ENCODE peak calls at places on chromosomes 1 and 21, in ten cellular contexts. P is tibial nerve, A is GM12878, D is sigmoid colon, C is right lobe of liver, H is adrenal gland, Z is suprapubic skin, E is neuronal stem cell, F is stomach, B is left ventricle myocardium inferior. Q is an unnamed sample. For H3K4me1, the result is how much of the 10 kb centered on the place peaks cover.

GRCh38 chr1:178393370-178393769 is 103.4 kb downstream of the CLEC20A start:
- DNase-seq in P (no peak), A (no peak), D (no peak), C (no peak), H (no peak), Z (no peak), E (no peak), F (no peak), B (no peak), Q (no peak)

GRCh38 chr1:182433580-182433979 is 16.4 kb upstream of the RGSL1 start:
- DNase-seq in P (no peak), A (no peak), D (no peak), C (no peak), H (no peak), Z (no peak), E (no peak), F (no peak), B (no peak), Q (no peak)

GRCh38 chr1:39726600-39726999 is 12.1 kb upstream of the PPIE start:
- DNase-seq in P (no peak), A (no peak), D (no peak), C (no peak), H (no peak), Z (no peak), E (no peak), F (no peak), B (no peak), Q (no peak)

GRCh38 chr1:204560590-204560989 is 44.4 kb downstream of the MDM4 start:
- DNase-seq in P (no peak), A (no peak), D (no peak), C (no peak), H (no peak), Z (no peak), E (no peak), F (no peak), B (no peak), Q (no peak)

GRCh38 chr21:35138665-35139381 is 89.7 kb upstream of the RUNX1 start:
- DNase-seq in P (no peak), A (no peak), D (no peak), C (no peak), H (no peak), Z (no peak), E (no peak), F (no peak), B (no peak), Q (no peak)

GRCh38 chr1:168613689-168614655 is 37.6 kb downstream of the XCL1 start:
- DNase-seq in P (no peak), A (no peak), D (peak), C (no peak), H (no peak), Z (no peak), E (no peak), F (no peak), B (peak), Q (no peak)

GRCh38 chr1:12604114-12604874 is 13.7 kb downstream of the DHRS3 start:
- DNase-seq in P (no peak), A (no peak), D (no peak), C (no peak), H (peak), Z (no peak), E (no peak), F (peak), B (peak), Q (no peak)

GRCh38 chr1:7869136-7869905 is 16.5 kb upstream of the UTS2 start:
- DNase-seq in P (no peak), A (no peak), D (no peak), C (no peak), H (peak), Z (no peak), E (no peak), F (no peak), B (no peak), Q (no peak)

GRCh38 chr1:234239515-234239914 is 133.7 kb upstream of the COA6 start:
- DNase-seq in P (no peak), A (no peak), D (no peak), C (no peak), H (no peak), Z (no peak), E (no peak), F (no peak), B (no peak), Q (no peak)

GRCh38 chr1:58767143-58767542 is 16.7 kb downstream of the JUN start:
- DNase-seq in P (no peak), A (no peak), D (no peak), C (no peak), H (no peak), Z (no peak), E (no peak), F (no peak), B (no peak), Q (no peak)

GRCh38 chr1:156591432-156592157 is at the start of gene NAXE:
- DNase-seq in P (peak), A (no peak), D (peak), C (peak), H (peak), Z (no peak), E (peak), F (peak), B (peak), Q (peak)

GRCh38 chr1:248926401-248927182 is 20.6 kb downstream of the PGBD2 start:
- DNase-seq in P (no peak), A (no peak), D (no peak), C (no peak), H (no peak), Z (no peak), E (no peak), F (no peak), B (no peak), Q (no peak)

GRCh38 chr1:55211456-55211855 is 3.7 kb downstream of the USP24 start:
- DNase-seq in P (no peak), A (no peak), D (no peak), C (no peak), H (no peak), Z (no peak), E (no peak), F (no peak), B (no peak), Q (no peak)

GRCh38 chr1:26403656-26404055 is 7.0 kb upstream of the LIN28A start:
- DNase-seq in P (no peak), A (no peak), D (no peak), C (no peak), H (no peak), Z (no peak), E (no peak), F (no peak), B (no peak), Q (no peak)

GRCh38 chr21:44703731-44704635 is 7.0 kb downstream of the KRTAP10-12 start:
- DNase-seq in P (no peak), A (no peak), D (no peak), C (no peak), H (no peak), Z (no peak), E (no peak), F (no peak), B (no peak), Q (no peak)
- H3K4me1 ChIP-seq in P (under half), A (under half), D (under half), C (under half), H (under half), Z (under half), E (under half), F (under half), B (under half), Q (under half)

GRCh38 chr1:155241851-155242264 is 13.4 kb downstream of the ENTREP3 start:
- DNase-seq in P (no peak), A (no peak), D (no peak), C (no peak), H (peak), Z (no peak), E (no peak), F (no peak), B (no peak), Q (no peak)

GRCh38 chr1:155241069-155241679 is 14.1 kb downstream of the ENTREP3 start:
- DNase-seq in P (peak), A (no peak), D (peak), C (peak), H (peak), Z (peak), E (no peak), F (peak), B (peak), Q (no peak)

GRCh38 chr1:155236451-155236850 is 18.8 kb downstream of the ENTREP3 start:
- DNase-seq in P (no peak), A (no peak), D (no peak), C (no peak), H (no peak), Z (no peak), E (no peak), F (no peak), B (no peak), Q (no peak)
- H3K4me3 ChIP-seq in P (no peak), A (no peak), D (no peak), C (no peak), H (no peak), Z (no peak), E (no peak), F (no peak), B (no peak), Q (no peak)

DNA sequence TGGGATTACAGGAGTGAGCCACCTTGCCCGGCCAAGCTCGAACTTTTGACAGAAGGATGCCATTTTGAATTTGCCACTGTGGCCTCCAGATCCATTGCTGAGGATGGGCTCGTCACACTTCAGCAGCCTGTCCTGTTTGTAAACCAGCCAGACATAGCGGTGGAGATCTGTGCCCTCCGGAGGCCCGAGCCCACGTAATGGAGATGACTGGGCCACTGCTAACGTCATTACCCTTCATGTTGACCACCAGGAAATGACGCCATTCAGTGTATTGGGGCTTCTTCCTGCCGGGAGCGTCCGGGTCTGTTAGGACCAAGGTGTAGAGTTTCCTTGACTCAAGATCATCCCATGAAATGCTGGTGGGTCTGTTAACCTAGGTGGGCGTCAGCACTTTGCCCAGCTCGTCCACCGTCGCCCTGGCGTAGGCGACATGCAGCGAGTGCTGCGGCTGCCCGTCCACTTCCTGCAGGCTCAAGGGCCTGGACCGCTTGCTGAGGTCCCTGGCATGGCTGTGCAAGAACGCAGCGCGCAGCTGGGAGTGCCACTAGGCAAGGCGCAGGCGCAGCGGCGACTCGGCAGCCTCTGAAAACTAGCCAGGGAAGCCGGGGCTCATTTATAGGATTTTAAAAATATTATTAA is 40.8 kb downstream of the PTPRC start:
- DNase-seq in P (no peak), A (no peak), D (no peak), C (no peak), H (no peak), Z (peak), E (no peak), F (no peak), B (no peak), Q (peak)
- H3K27ac ChIP-seq in P (peak), A (peak), D (no peak), C (no peak), H (no peak), Z (no peak), E (no peak), F (peak), B (no peak), Q (no peak)

DNA sequence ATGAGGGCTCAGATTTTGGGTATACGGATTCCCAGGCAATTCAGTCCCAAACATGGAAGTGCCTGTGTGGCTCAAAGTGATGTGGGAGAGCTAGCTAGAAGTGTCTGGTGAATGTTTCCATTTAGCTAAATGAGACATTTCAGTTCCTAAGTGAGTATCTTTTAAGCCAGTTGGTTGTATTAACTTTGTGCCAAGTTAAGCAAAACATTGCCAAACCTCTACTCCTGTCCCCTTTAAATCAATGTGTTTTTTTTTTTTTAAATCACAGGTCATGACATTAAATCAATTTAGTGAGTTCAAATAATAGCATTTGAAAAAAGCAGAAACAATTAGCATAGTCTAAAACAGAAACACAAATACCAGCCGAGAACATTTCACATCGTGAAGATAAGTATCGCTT is 230.1 kb downstream of the ASTN1 start:
- DNase-seq in P (no peak), A (no peak), D (no peak), C (no peak), H (no peak), Z (no peak), E (no peak), F (no peak), B (no peak), Q (no peak)
- H3K4me1 ChIP-seq in P (under half), A (under half), D (under half), C (under half), H (under half), Z (under half), E (under half), F (under half), B (under half), Q (under half)

GRCh38 chr1:82139751-82140468 is 339.2 kb downstream of the ADGRL2 start:
- DNase-seq in P (no peak), A (no peak), D (no peak), C (no peak), H (no peak), Z (no peak), E (no peak), F (no peak), B (no peak), Q (no peak)
- H3K4me3 ChIP-seq in P (no peak), A (no peak), D (no peak), C (no peak), H (no peak), Z (no peak), E (no peak), F (no peak), B (no peak), Q (no peak)

GRCh38 chr1:6172549-6172948 is 7.6 kb downstream of the CHD5 start:
- DNase-seq in P (no peak), A (no peak), D (no peak), C (no peak), H (no peak), Z (no peak), E (no peak), F (no peak), B (no peak), Q (no peak)
- H3K27ac ChIP-seq in P (no peak), A (no peak), D (no peak), C (no peak), H (no peak), Z (no peak), E (no peak), F (no peak), B (no peak), Q (no peak)

GRCh38 chr1:43286533-43286932 is 1.2 kb upstream of the C1orf210 start:
- DNase-seq in P (no peak), A (no peak), D (no peak), C (no peak), H (no peak), Z (no peak), E (no peak), F (no peak), B (no peak), Q (no peak)
- H3K4me1 ChIP-seq in P (under half), A (under half), D (under half), C (under half), H (under half), Z (under half), E (under half), F (under half), B (under half), Q (under half)

GRCh38 chr1:154329152-154329521 is 3.8 kb downstream of the ATP8B2 start:
- DNase-seq in P (no peak), A (no peak), D (no peak), C (no peak), H (no peak), Z (no peak), E (no peak), F (no peak), B (no peak), Q (no peak)
- H3K4me3 ChIP-seq in P (peak), A (peak), D (peak), C (peak), H (no peak), Z (peak), E (peak), F (peak), B (peak), Q (peak)

Q was measured in pancreas.